ENCODE peak calls at places on chromosomes 6 and 20, in five cellular contexts. One of them, this sample, is unnamed.

GRCh38 chr6:133240511-133241087 is 558 bp upstream of the EYA4 start:
- DNase-seq in H1: no peak
- DNase-seq in NT2/D1: no peak
- DNase-seq in HepG2: no peak
- DNase-seq in GM12878: no peak
- DNase-seq in this sample: peak; percentile 68

GRCh38 chr6:10528170-10528981 is 7.2 kb downstream of the GCNT2 start:
- DNase-seq in H1: no peak
- DNase-seq in NT2/D1: no peak
- DNase-seq in HepG2: peak; percentile 94
- DNase-seq in GM12878: peak; percentile 72
- DNase-seq in this sample: no peak

GRCh38 chr20:34522969-34523871 is 7.0 kb downstream of the DYNLRB1 start:
- DNase-seq in H1: no peak
- DNase-seq in NT2/D1: peak; percentile 52
- DNase-seq in HepG2: peak; percentile 83
- DNase-seq in GM12878: no peak
- DNase-seq in this sample: peak; percentile 68

GRCh38 chr20:44716309-44717106 is 1.3 kb downstream of the CCN5 start:
- DNase-seq in H1: no peak
- DNase-seq in NT2/D1: no peak
- DNase-seq in HepG2: no peak
- DNase-seq in GM12878: no peak
- DNase-seq in this sample: no peak

GRCh38 chr6:148285205-148285604 is 57.4 kb upstream of the SASH1 start:
- DNase-seq in H1: no peak
- DNase-seq in NT2/D1: no peak
- DNase-seq in HepG2: no peak
- DNase-seq in GM12878: no peak
- DNase-seq in this sample: no peak

GRCh38 chr6:109678240-109678639 is 12.8 kb downstream of the AK9 start:
- DNase-seq in H1: no peak
- DNase-seq in NT2/D1: no peak
- DNase-seq in HepG2: no peak
- DNase-seq in GM12878: no peak
- DNase-seq in this sample: no peak

GRCh38 chr6:3314621-3315020 is 55.9 kb downstream of the PSMG4 start:
- DNase-seq in H1: no peak
- DNase-seq in NT2/D1: no peak
- DNase-seq in HepG2: no peak
- DNase-seq in GM12878: no peak
- DNase-seq in this sample: no peak

GRCh38 chr6:160895562-160895961 is 96.0 kb upstream of the MAP3K4 start:
- DNase-seq in H1: no peak
- DNase-seq in NT2/D1: no peak
- DNase-seq in HepG2: no peak
- DNase-seq in GM12878: no peak
- DNase-seq in this sample: no peak

GRCh38 chr20:14951707-14952106 is 614.3 kb upstream of the FLRT3 start:
- DNase-seq in H1: no peak
- DNase-seq in NT2/D1: no peak
- DNase-seq in HepG2: peak; percentile 20
- DNase-seq in GM12878: no peak
- DNase-seq in this sample: no peak

GRCh38 chr6:3136361-3136760 is 17.9 kb downstream of the BPHL start:
- DNase-seq in H1: no peak
- DNase-seq in NT2/D1: no peak
- DNase-seq in HepG2: no peak
- DNase-seq in GM12878: no peak
- DNase-seq in this sample: no peak

DNA sequence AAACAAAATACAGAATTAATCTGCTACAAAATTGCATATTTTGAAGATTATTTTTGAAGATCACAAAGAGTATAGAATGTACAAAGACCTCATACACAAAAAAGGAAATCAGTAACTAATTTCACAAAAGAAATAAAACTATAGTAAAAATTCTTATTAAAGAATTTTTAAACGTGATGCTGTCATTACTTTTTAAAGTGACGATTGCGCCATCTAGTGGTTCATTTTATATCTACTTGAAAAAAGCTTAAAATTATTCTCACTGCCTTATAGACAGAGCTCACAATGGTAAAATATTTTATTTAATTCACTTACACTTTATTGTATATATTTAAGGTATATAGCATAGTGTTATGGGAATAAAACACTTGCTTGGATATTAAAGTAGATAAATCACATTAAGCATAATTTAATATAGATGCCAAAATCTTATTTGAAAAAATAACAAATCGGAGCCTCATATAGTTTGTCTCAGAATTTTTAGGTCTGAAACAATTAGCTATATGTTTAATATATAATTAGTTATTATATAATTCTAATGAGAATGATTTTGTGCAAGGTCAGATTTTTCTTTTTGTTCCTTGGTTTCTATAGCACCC is 128.8 kb downstream of the PHF3 start:
- DNase-seq in H1: no peak
- DNase-seq in NT2/D1: no peak
- DNase-seq in HepG2: peak; percentile 65
- DNase-seq in GM12878: peak; percentile 5
- DNase-seq in this sample: no peak
- TF ChIP-seq SUZ12 in H1: no peak
- TF ChIP-seq SUZ12 in NT2/D1: no peak
- TF ChIP-seq SUZ12 in HepG2: no peak
- TF ChIP-seq SUZ12 in GM12878: no peak
- TF ChIP-seq SUZ12 in this sample: no peak

DNA sequence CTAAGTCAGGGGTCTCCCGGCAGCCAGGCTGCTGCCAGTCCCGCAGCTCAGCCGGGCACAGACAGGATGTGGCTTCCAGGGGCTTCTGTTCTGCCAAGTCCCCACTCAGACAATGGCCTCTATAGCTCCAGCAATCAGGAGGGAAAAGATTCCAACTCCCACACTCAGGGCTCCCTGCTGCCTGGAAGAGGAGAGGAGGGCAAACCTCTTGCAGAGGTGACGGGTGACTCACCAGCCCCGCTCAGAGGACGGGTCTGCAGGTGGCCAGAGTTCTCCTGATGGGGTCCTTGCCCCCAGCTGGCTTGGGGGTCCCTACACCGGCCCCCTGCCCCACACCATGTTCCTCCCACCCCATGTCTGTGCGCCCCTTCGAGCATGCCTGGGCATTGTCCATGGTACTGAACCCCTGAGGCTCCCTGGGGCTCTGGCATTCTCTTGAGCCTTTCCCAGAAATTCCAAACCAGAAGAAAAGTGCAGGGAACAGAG is 32.6 kb downstream of the NTSR1 start:
- DNase-seq in H1: no peak
- DNase-seq in NT2/D1: peak; percentile 40
- DNase-seq in HepG2: no peak
- DNase-seq in GM12878: no peak
- DNase-seq in this sample: no peak
- TF ChIP-seq SUZ12 in H1: no peak
- TF ChIP-seq SUZ12 in NT2/D1: no peak
- TF ChIP-seq SUZ12 in HepG2: no peak
- TF ChIP-seq SUZ12 in GM12878: no peak
- TF ChIP-seq SUZ12 in this sample: no peak

GRCh38 chr6:101290346-101290745 is 103.2 kb upstream of the GRIK2 start:
- DNase-seq in H1: no peak
- DNase-seq in NT2/D1: no peak
- DNase-seq in HepG2: no peak
- DNase-seq in GM12878: no peak
- DNase-seq in this sample: no peak

GRCh38 chr6:101294676-101295075 is 98.8 kb upstream of the GRIK2 start:
- DNase-seq in H1: no peak
- DNase-seq in NT2/D1: no peak
- DNase-seq in HepG2: no peak
- DNase-seq in GM12878: no peak
- DNase-seq in this sample: no peak

GRCh38 chr6:101294051-101294638 is 99.4 kb upstream of the GRIK2 start:
- DNase-seq in H1: no peak
- DNase-seq in NT2/D1: no peak
- DNase-seq in HepG2: no peak
- DNase-seq in GM12878: no peak
- DNase-seq in this sample: no peak

GRCh38 chr6:101296184-101296583 is 97.3 kb upstream of the GRIK2 start:
- DNase-seq in H1: no peak
- DNase-seq in NT2/D1: no peak
- DNase-seq in HepG2: no peak
- DNase-seq in GM12878: no peak
- DNase-seq in this sample: no peak
- TF ChIP-seq SUZ12 in H1: no peak
- TF ChIP-seq SUZ12 in NT2/D1: no peak
- TF ChIP-seq SUZ12 in HepG2: no peak
- TF ChIP-seq SUZ12 in GM12878: no peak
- TF ChIP-seq SUZ12 in this sample: no peak

GRCh38 chr20:36861875-36862801 is 13.8 kb upstream of the TLDC2 start:
- DNase-seq in H1: no peak
- DNase-seq in NT2/D1: no peak
- DNase-seq in HepG2: peak; percentile 87
- DNase-seq in GM12878: no peak
- DNase-seq in this sample: no peak
- TF ChIP-seq SUZ12 in H1: no peak
- TF ChIP-seq SUZ12 in NT2/D1: no peak
- TF ChIP-seq SUZ12 in HepG2: no peak
- TF ChIP-seq SUZ12 in GM12878: no peak
- TF ChIP-seq SUZ12 in this sample: no peak

DNA sequence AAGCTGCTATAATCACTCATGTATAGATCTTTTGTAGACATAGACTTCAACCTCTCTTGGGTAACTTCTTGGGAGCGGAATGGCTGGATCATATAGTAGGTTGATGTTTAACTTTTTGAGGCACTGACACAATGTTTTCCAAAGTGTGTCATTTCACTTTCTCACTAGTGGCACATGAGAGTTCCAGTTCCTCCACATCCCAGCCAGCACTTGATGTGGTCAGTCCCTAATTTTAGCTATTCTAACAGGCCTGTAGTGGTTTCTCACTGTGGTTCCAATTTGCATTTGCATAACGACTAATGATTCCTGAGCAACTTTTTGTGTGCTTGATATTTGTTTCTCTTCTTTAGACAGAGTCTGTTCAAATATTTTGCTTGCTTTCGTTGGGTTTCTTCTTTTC is 221.3 kb downstream of the DLL1 start:
- DNase-seq in H1: no peak
- DNase-seq in NT2/D1: no peak
- DNase-seq in HepG2: no peak
- DNase-seq in GM12878: no peak
- DNase-seq in this sample: no peak
- TF ChIP-seq SUZ12 in H1: no peak
- TF ChIP-seq SUZ12 in NT2/D1: no peak
- TF ChIP-seq SUZ12 in HepG2: no peak
- TF ChIP-seq SUZ12 in GM12878: no peak
- TF ChIP-seq SUZ12 in this sample: no peak

GRCh38 chr6:98875375-98875774 is 41.0 kb downstream of the POU3F2 start:
- DNase-seq in H1: no peak
- DNase-seq in NT2/D1: no peak
- DNase-seq in HepG2: no peak
- DNase-seq in GM12878: no peak
- DNase-seq in this sample: no peak

GRCh38 chr6:98871821-98872220 is 37.4 kb downstream of the POU3F2 start:
- DNase-seq in H1: no peak
- DNase-seq in NT2/D1: no peak
- DNase-seq in HepG2: no peak
- DNase-seq in GM12878: no peak
- DNase-seq in this sample: no peak

GRCh38 chr6:98871057-98871456 is 36.7 kb downstream of the POU3F2 start:
- DNase-seq in H1: no peak
- DNase-seq in NT2/D1: no peak
- DNase-seq in HepG2: no peak
- DNase-seq in GM12878: no peak
- DNase-seq in this sample: no peak
- TF ChIP-seq SUZ12 in H1: no peak
- TF ChIP-seq SUZ12 in NT2/D1: no peak
- TF ChIP-seq SUZ12 in HepG2: no peak
- TF ChIP-seq SUZ12 in GM12878: no peak
- TF ChIP-seq SUZ12 in this sample: no peak

DNA sequence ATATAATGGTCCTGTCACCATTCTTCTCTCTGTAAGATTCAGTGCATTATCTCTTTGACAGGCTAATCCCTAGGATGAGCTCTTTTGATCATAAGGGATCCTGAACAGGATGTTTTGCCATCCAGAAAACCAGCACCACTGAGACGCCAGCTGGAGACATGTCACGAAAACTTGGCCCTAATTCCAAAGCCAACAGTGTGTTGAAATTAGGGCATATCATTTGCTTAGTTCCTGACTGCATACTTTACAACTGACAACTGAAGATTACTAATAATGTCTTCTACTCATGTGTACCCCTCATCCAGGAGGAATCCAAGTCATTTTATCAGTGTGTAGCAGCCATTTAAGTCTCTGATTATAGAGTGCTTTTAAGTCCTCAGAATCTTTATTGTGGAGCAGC is 243.6 kb downstream of the KCNQ5 start:
- DNase-seq in H1: no peak
- DNase-seq in NT2/D1: no peak
- DNase-seq in HepG2: no peak
- DNase-seq in GM12878: no peak
- DNase-seq in this sample: no peak
- TF ChIP-seq SUZ12 in H1: no peak
- TF ChIP-seq SUZ12 in NT2/D1: no peak
- TF ChIP-seq SUZ12 in HepG2: no peak
- TF ChIP-seq SUZ12 in GM12878: no peak
- TF ChIP-seq SUZ12 in this sample: no peak